ENCODE peak calls at places on chromosomes 13 and 19, in four cellular contexts. S is stomach, P is breast epithelium, U is IMR-90. Z is an unnamed sample. For H3K9me3, the result is how much of the 10 kb centered on the place peaks cover.

GRCh38 chr13:108276060-108276459 is 6.5 kb downstream of the TNFSF13B start:
- DNase-seq in S (peak), P (no peak), U (no peak), Z (no peak)

GRCh38 chr19:42081584-42082258 is 5.8 kb downstream of the ZNF574 start:
- DNase-seq in S (no peak), P (no peak), U (peak), Z (no peak)

GRCh38 chr13:37070956-37071355 is 11.5 kb upstream of the SUPT20H start:
- DNase-seq in S (no peak), P (no peak), U (peak), Z (no peak)

GRCh38 chr19:927044-927706 is 1.3 kb downstream of the ARID3A start:
- DNase-seq in S (peak), P (no peak), U (no peak), Z (peak)

GRCh38 chr19:661427-662196 is 1.4 kb downstream of the RNF126 start:
- DNase-seq in S (peak), P (no peak), U (no peak), Z (no peak)

GRCh38 chr13:75430618-75431209 is 51.3 kb downstream of the TBC1D4 start:
- DNase-seq in S (no peak), P (no peak), U (no peak), Z (no peak)

GRCh38 chr13:110509478-110509926 is 52.0 kb downstream of the RAB20 start:
- DNase-seq in S (no peak), P (no peak), U (peak), Z (no peak)

GRCh38 chr13:107864543-107865460 is 350.5 kb downstream of the LIG4 start:
- DNase-seq in S (no peak), P (no peak), U (peak), Z (no peak)

GRCh38 chr19:15871570-15871969 is 26.3 kb downstream of the CYP4F2 start:
- DNase-seq in S (no peak), P (no peak), U (no peak), Z (no peak)

GRCh38 chr19:36115453-36116343 is at the start of gene TBCB:
- DNase-seq in S (peak), P (no peak), U (peak), Z (no peak)

GRCh38 chr19:55447421-55448174 is 4.5 kb upstream of the SHISA7 start:
- DNase-seq in S (no peak), P (no peak), U (peak), Z (no peak)

GRCh38 chr13:37476874-37477273 is 121.7 kb downstream of the POSTN start:
- DNase-seq in S (no peak), P (no peak), U (peak), Z (no peak)

GRCh38 chr13:63184693-63185092 is 1769.0 kb upstream of the PCDH20 start:
- DNase-seq in S (no peak), P (no peak), U (peak), Z (no peak)

GRCh38 chr13:74145249-74145970 is 11.2 kb upstream of the KLF12 start:
- DNase-seq in S (no peak), P (no peak), U (peak), Z (no peak)

GRCh38 chr19:3292958-3293529 is 68.6 kb downstream of the CELF5 start:
- DNase-seq in S (peak), P (no peak), U (no peak), Z (no peak)

GRCh38 chr19:788821-789472 is 8.3 kb upstream of the PTBP1 start:
- DNase-seq in S (no peak), P (no peak), U (no peak), Z (no peak)

GRCh38 chr13:109000207-109000606 is 370.8 kb downstream of the MYO16 start:
- DNase-seq in S (no peak), P (no peak), U (no peak), Z (no peak)

GRCh38 chr13:76610819-76611415 is 275.3 kb downstream of the KCTD12 start:
- DNase-seq in S (no peak), P (no peak), U (no peak), Z (no peak)

GRCh38 chr19:19422156-19422555 is 16.7 kb downstream of the GATAD2A start:
- DNase-seq in S (no peak), P (no peak), U (no peak), Z (no peak)

GRCh38 chr13:98143601-98144500 is 957 bp downstream of the FARP1 start:
- DNase-seq in S (no peak), P (no peak), U (peak), Z (peak)

GRCh38 chr19:39430675-39431593 is 4.8 kb downstream of the RPS16 start:
- DNase-seq in S (no peak), P (no peak), U (peak), Z (no peak)

GRCh38 chr13:93227906-93228801 is 1.5 kb downstream of the GPC6 start:
- DNase-seq in S (peak), P (no peak), U (peak), Z (peak)

GRCh38 chr19:566403-566802 is 6.0 kb upstream of the BSG start:
- DNase-seq in S (no peak), P (peak), U (peak), Z (no peak)

GRCh38 chr13:95643814-95644598 is 500 bp downstream of the DZIP1 start:
- DNase-seq in S (no peak), P (no peak), U (peak), Z (no peak)

GRCh38 chr13:51125495-51126226 is 14.6 kb upstream of the C13orf42 start:
- DNase-seq in S (peak), P (no peak), U (peak), Z (no peak)

GRCh38 chr19:41882568-41883462 is at the start of gene ARHGEF1:
- DNase-seq in S (peak), P (no peak), U (no peak), Z (no peak)

GRCh38 chr13:46759861-46760260 is 37.1 kb downstream of the ESD start:
- DNase-seq in S (no peak), P (no peak), U (no peak), Z (no peak)

GRCh38 chr13:85529216-85529590 is 270.0 kb downstream of the SLITRK6 start:
- DNase-seq in S (no peak), P (no peak), U (peak), Z (no peak)

GRCh38 chr19:1855828-1856255 is 7.5 kb downstream of the KLF16 start:
- DNase-seq in S (no peak), P (no peak), U (peak), Z (no peak)

GRCh38 chr19:49378501-49378900 is 9.5 kb upstream of the KASH5 start:
- DNase-seq in S (no peak), P (no peak), U (no peak), Z (no peak)

GRCh38 chr19:47698631-47699359 is 14.4 kb upstream of the EHD2 start:
- DNase-seq in S (no peak), P (no peak), U (no peak), Z (no peak)

GRCh38 chr19:48975947-48976847 is 11.1 kb downstream of the FTL start:
- DNase-seq in S (no peak), P (no peak), U (no peak), Z (no peak)

GRCh38 chr13:112711528-112712265 is 21.9 kb downstream of the ATP11A start:
- DNase-seq in S (peak), P (peak), U (peak), Z (peak)

GRCh38 chr13:42001580-42001979 is 40.7 kb upstream of the VWA8 start:
- DNase-seq in S (no peak), P (no peak), U (peak), Z (no peak)

GRCh38 chr19:5479958-5480357 is 24.7 kb downstream of the ZNRF4 start:
- DNase-seq in S (no peak), P (no peak), U (no peak), Z (no peak)

GRCh38 chr13:29361716-29362115 is 233.8 kb downstream of the SLC7A1 start:
- DNase-seq in S (no peak), P (no peak), U (no peak), Z (no peak)

GRCh38 chr13:66899955-66900354 is 330.2 kb downstream of the PCDH9 start:
- DNase-seq in S (no peak), P (no peak), U (peak), Z (no peak)

GRCh38 chr13:94308808-94309207 is 170.7 kb downstream of the DCT start:
- DNase-seq in S (no peak), P (no peak), U (no peak), Z (no peak)

DNA sequence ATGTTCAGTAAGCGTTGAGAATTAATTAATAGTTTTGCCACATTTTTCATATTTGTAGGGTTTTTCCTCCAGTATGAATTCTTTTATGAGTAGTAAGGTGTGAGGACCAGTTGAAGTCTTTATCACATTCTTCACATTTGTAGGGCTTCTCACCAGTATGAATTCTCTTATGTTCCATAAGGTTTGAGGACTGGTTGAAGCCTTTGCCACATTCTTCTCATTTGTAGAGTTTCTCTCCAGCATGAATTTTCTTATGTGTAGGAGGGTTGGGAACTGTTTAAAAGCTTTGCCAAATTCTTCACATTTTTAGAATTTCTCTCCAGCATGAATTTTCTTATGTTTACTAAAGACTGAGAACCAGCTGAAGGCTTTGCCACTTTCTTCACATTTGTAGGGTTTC is 40.3 kb downstream of the ZNF208 start:
- DNase-seq in S (no peak), P (no peak), U (no peak), Z (no peak)
- TF ChIP-seq POLR2A in S (no peak), P (no peak), U (no peak), Z (no peak)

GRCh38 chr19:9149976-9150375 is 9.8 kb downstream of the ZNF317 start:
- DNase-seq in S (no peak), P (no peak), U (no peak), Z (no peak)

GRCh38 chr19:9148687-9149086 is 8.5 kb downstream of the ZNF317 start:
- DNase-seq in S (no peak), P (no peak), U (no peak), Z (no peak)

GRCh38 chr19:9155591-9155990 is 15.4 kb downstream of the ZNF317 start:
- DNase-seq in S (no peak), P (no peak), U (no peak), Z (no peak)

GRCh38 chr19:9150650-9151049 is 10.5 kb downstream of the ZNF317 start:
- DNase-seq in S (no peak), P (no peak), U (no peak), Z (no peak)

GRCh38 chr19:9151367-9151766 is 11.2 kb downstream of the ZNF317 start:
- DNase-seq in S (no peak), P (no peak), U (no peak), Z (no peak)
- H3K9me3 ChIP-seq in S (under half), P (half or more), U (half or more), Z (under half)

GRCh38 chr19:11089254-11090013 is at the start of gene LDLR:
- DNase-seq in S (peak), P (peak), U (peak), Z (peak)

GRCh38 chr19:11092181-11092538 is 2.9 kb downstream of the LDLR start:
- DNase-seq in S (no peak), P (no peak), U (peak), Z (no peak)

GRCh38 chr19:11088508-11089253 is 582 bp upstream of the LDLR start:
- DNase-seq in S (no peak), P (no peak), U (no peak), Z (peak)

GRCh38 chr19:11090264-11091032 is 1.2 kb downstream of the LDLR start:
- DNase-seq in S (peak), P (peak), U (peak), Z (peak)

DNA sequence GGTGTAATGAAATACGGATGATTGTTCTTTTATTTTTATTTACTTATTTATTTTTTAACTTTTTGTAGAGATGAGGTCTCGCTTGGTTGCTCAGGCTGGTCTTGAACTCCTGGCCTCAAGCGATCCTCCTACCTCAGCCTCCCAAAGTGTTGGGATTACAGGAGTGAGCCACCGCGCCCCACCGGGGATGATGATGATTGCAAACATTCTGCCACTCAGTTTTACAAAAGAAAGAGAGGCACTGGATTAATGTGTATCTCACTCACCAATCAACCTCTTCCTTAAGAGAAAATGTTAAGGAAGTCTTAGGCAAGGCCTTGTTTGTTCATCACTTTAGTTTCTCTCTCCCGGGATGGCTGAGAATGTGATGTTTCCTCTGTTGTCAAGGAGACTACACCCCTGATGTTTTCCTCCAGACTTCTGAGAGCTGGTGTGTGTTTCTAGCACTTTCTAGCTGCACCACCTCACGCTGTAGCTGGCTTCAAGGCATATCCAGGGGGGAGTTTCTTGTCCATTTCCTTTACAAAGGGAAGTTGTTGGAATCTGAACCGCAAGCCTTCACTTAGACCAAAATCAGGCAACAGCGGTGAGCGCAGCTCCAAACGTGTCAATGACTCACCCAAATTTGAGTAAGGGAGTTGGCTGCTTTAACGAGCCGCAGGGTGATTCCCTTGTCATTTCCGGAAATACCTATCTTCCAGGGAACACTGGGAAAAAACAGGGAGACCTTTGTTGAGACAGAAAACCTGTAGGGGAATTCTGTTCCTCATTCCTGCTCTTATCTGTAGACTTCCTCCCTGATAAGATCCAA is 2.3 kb downstream of the LDLR start:
- DNase-seq in S (peak), P (peak), U (peak), Z (peak)
- TF ChIP-seq POLR2A in S (no peak), P (no peak), U (peak), Z (peak)

DNA sequence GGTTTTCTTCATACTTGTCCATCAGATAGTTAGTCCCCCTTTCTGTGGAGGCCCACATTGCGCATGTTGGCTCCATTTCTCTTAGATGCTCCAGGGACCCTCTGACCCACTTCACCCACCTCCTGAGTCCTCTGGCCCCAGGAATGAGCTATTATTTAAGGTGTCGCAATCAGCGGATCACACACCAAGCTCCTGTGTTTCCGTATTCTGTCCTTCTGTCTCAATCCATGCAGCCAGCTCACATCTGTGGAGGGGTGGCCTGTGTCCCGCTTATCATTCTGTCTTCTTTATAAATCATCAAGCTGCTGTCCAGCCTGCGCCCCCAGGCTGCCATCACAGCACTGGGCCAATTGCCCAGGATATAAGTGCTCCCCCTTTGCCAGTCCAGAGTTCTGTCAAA is 4.7 kb downstream of the ZNF230 start:
- DNase-seq in S (no peak), P (no peak), U (no peak), Z (no peak)
- H3K9me3 ChIP-seq in S (under half), P (half or more), U (under half), Z (under half)

GRCh38 chr13:78742659-78743058 is 83.7 kb upstream of the OBI1 start:
- DNase-seq in S (no peak), P (no peak), U (no peak), Z (no peak)
- TF ChIP-seq POLR2A in S (no peak), P (no peak), U (no peak), Z (no peak)

DNA sequence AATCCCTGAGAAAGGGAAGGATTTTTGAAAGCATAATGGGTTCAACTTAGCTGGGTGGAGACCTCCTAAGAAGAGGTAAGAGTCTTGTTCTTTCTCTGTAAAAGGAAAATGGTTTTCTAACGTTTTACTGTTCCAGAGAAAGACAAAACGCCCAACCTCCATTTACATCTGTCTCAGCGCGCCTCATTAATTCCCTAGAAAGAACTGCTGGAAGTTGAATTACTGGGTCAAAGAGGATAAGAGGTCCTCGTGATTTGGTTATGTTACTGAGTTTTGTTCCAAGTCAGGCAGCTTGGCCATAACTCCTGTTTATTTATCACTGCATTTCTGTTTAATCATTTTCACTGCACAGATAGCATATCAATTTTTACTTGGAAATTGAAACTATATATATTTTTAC is 112.9 kb upstream of the PEG3 start:
- DNase-seq in S (no peak), P (no peak), U (no peak), Z (no peak)
- H3K9me3 ChIP-seq in S (under half), P (under half), U (half or more), Z (under half)

DNA sequence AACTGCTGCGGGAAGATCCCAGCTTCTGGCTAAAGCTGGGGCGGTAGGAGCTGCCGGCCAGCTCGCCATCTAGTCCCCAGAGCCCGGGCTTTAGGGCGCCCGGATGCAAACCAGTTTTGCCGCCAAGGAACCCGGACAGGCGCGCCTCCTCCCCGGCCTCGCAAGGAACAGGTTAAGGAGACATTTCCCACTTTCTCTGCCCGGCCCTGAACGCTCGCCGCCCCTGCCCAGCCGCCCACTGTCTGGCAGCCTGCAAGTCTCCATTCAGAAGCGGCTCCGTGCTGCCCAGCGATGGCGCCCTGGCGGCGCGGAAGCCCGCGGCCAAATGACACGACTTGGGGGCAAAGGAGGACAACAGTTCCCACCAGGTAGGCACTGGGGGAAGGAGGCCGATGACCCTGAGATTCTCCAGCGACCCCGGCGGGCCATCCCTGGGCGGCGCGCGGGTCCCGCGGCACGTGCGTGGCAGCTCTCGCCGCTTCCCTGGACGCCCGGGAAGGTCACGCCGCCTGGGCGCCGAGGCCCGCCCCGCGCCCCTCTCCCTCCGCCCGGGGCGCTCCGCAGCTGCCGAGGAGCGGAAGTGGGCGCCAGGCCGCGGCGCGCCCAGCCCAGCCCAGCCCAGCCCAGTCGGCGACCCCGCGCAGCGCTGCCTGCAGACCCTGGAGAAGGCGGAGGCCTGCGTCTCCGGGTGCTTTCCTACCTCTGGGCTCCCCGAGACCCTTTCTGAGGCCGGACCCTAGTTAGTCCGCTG is 42.2 kb upstream of the HNRNPA1L2 start:
- DNase-seq in S (no peak), P (no peak), U (peak), Z (no peak)
- TF ChIP-seq POLR2A in S (no peak), P (no peak), U (no peak), Z (no peak)

GRCh38 chr19:23222998-23223652 is 27.1 kb downstream of the ZNF724 start:
- DNase-seq in S (no peak), P (no peak), U (no peak), Z (no peak)
- H3K9me3 ChIP-seq in S (under half), P (half or more), U (half or more), Z (under half)

DNA sequence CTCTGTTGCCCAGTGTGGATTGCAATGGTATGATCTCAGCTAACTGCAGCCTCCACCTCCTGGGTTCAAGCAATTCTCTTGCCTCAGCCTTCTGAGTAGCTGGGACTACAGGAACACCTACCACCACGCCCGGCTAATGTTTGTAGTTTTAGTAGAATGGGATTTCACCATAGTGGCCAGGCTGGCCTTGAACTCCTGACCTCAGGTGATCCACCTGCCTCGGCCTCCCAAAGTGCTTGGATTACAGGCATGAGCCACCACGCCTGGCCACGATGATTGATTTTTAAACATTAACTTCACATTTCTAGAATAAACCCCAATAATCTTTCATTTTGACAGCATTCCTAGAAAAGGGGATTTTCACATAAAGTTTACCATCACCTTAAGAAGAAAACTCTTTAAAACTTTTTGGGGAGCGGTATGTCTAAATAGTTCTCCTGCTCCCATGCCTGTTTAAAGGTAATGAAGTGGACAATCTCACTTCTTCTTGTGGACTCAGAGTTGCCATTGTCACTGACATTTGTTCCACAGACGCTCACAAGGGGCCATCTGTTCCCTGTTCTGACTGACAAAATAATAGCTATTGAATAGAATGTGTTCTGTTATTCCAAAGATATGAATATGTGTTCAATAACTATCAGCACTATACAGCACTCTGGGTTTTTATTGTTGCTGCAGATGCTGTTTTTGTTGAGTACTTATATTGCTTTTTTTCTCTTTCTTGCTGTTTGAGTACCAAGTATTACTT is 66.1 kb upstream of the C1QTNF9B start:
- DNase-seq in S (no peak), P (no peak), U (no peak), Z (no peak)
- TF ChIP-seq POLR2A in S (no peak), P (no peak), U (no peak), Z (no peak)